ENCODE peak calls at places on chromosome X, in six cellular contexts. B is kidney epithelial cell, W is LHCN-M2, U is psoas muscle, J is WTC11, F is ACHN. H is an unnamed sample.

GRCh38 chrX:3346436-3347329 is at the start of gene MXRA5:
- DNase-seq in F (no peak), W (no peak), J (peak), B (no peak), U (no peak), H (no peak)

GRCh38 chrX:74371823-74372222 is 49.5 kb upstream of the SLC16A2 start:
- DNase-seq in J (no peak), F (no peak), U (no peak), B (no peak), W (no peak), H (no peak)

GRCh38 chrX:19593684-19594083 is 78.4 kb upstream of the MAP3K15 start:
- DNase-seq in W (peak), U (no peak), B (peak), J (no peak), F (peak), H (peak)

GRCh38 chrX:65586491-65586890 is 51.9 kb upstream of the LAS1L start:
- DNase-seq in F (no peak), J (no peak), U (no peak), W (peak), B (no peak), H (no peak)

GRCh38 chrX:15564981-15565579 is 35.7 kb downstream of the ACE2 start:
- DNase-seq in B (no peak), W (peak), J (peak), F (peak), U (peak), H (peak)

GRCh38 chrX:134604701-134605271 is 53.5 kb downstream of the PLAC1 start:
- DNase-seq in B (no peak), F (no peak), J (no peak), U (no peak), W (peak), H (no peak)

GRCh38 chrX:12360389-12360788 is 222.1 kb downstream of the FRMPD4 start:
- DNase-seq in J (no peak), F (no peak), B (peak), W (peak), U (no peak), H (peak)

GRCh38 chrX:97290199-97290598 is 406.5 kb downstream of the RPA4 start:
- DNase-seq in W (no peak), F (no peak), B (no peak), J (no peak), U (no peak), H (no peak)

GRCh38 chrX:39728852-39729587 is 368.7 kb downstream of the BCOR start:
- DNase-seq in J (no peak), F (no peak), W (no peak), U (no peak), B (no peak), H (no peak)

GRCh38 chrX:1452497-1453389 is at the start of gene ASMTL:
- DNase-seq in W (peak), F (peak), J (peak), U (peak), B (peak), H (peak)

GRCh38 chrX:13340182-13340791 is 20.4 kb upstream of the ATXN3L start:
- DNase-seq in U (no peak), J (no peak), W (no peak), B (no peak), F (no peak), H (no peak)

GRCh38 chrX:128975716-128976115 is 547.6 kb downstream of the SMARCA1 start:
- DNase-seq in J (peak), U (no peak), B (no peak), W (no peak), F (peak), H (no peak)

GRCh38 chrX:120145295-120145925 is 13.0 kb upstream of the RHOXF2 start:
- DNase-seq in B (no peak), F (no peak), U (no peak), W (no peak), J (no peak), H (no peak)

GRCh38 chrX:10259716-10260115 is 102.9 kb downstream of the CLCN4 start:
- DNase-seq in B (no peak), F (no peak), U (no peak), W (no peak), J (no peak), H (no peak)

H was measured in pulmonary artery endothelial cell.